ENCODE peak calls at places on chromosomes 12 and 14, in five cellular contexts. D is Peyer's patch, S is lower leg skin, V is fibroblast of pulmonary artery, W is K562. F is an unnamed sample.

GRCh38 chr14:32507029-32507984 is 178.2 kb downstream of the AKAP6 start:
- DNase-seq in D (no peak), S (no peak), V (peak; percentile 77), W (no peak), F (no peak)

GRCh38 chr14:54188036-54188666 is 208.7 kb upstream of the CDKN3 start:
- DNase-seq in D (no peak), S (no peak), V (no peak), W (no peak), F (no peak)

GRCh38 chr12:90085491-90086274 is 377.0 kb upstream of the ATP2B1 start:
- DNase-seq in D (no peak), S (no peak), V (no peak), W (no peak), F (no peak)

GRCh38 chr12:118271199-118271598 is 101.5 kb downstream of the TAOK3 start:
- DNase-seq in D (no peak), S (no peak), V (no peak), W (no peak), F (no peak)

GRCh38 chr12:3222306-3222705 is 145.1 kb downstream of the TSPAN9 start:
- DNase-seq in D (no peak), S (no peak), V (no peak), W (no peak), F (no peak)

GRCh38 chr12:103273645-103274044 is 222.1 kb downstream of the C12orf42 start:
- DNase-seq in D (no peak), S (no peak), V (no peak), W (no peak), F (no peak)

GRCh38 chr12:68587448-68587873 is 23.2 kb upstream of the RAP1B start:
- DNase-seq in D (peak; percentile 44), S (no peak), V (no peak), W (no peak), F (no peak)

GRCh38 chr12:1131811-1132224 is 140.8 kb downstream of the ERC1 start:
- DNase-seq in D (no peak), S (no peak), V (no peak), W (no peak), F (no peak)

GRCh38 chr14:23034498-23035302 is at the start of gene PSMB5:
- DNase-seq in D (peak; percentile 85), S (peak; percentile 96), V (peak; percentile 97), W (peak; percentile 85), F (peak; percentile 61)

GRCh38 chr12:19444097-19444496 is 4.8 kb downstream of the AEBP2 start:
- DNase-seq in D (no peak), S (no peak), V (no peak), W (no peak), F (no peak)

GRCh38 chr12:90954921-90955320 is at the start of gene CCER1:
- DNase-seq in D (no peak), S (no peak), V (no peak), W (no peak), F (no peak)

GRCh38 chr14:76947078-76947837 is 81.2 kb downstream of the IRF2BPL start:
- DNase-seq in D (peak; percentile 88), S (peak; percentile 97), V (peak; percentile 95), W (peak; percentile 64), F (peak; percentile 71)
- TF ChIP-seq CTCF in D (peak; percentile 71), S (no peak), V (peak; percentile 40), W (peak; percentile 54), F (peak; percentile 56)

DNA sequence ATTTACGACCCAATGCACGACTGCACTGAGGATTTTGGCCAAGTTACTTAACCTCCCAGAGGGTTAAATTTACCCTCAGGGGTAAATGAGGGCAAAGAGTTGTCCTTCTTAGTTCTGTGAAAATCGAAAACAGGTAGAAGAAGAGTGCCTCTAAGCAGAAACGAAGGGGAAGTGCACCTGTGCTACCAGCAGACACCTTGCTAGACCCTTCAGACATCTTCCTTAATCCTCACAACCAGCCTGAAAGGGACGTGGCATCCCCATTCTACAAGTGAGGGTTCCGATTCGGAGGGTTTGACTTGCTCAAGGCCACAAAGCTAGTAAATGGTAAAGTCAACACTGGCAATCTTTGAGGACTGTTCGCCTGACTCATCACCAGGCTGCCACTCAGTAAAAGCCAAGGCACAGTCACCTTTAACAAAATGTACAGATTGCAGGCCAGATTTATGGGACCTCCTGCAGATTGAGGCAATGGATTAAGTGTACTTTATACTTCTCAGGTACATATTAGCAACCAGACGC is 1.6 kb downstream of the GSG1 start:
- DNase-seq in D (no peak), S (no peak), V (no peak), W (no peak), F (no peak)
- H3K4me3 ChIP-seq in D (peak overlapping the region; percentile 60), S (no peak overlapping the region), V (peak overlapping the region; percentile 44), W (no peak overlapping the region), F (peak overlapping the region; percentile 63)

GRCh38 chr12:14614704-14615121 is 47.0 kb upstream of the PLBD1 start:
- DNase-seq in D (no peak), S (no peak), V (no peak), W (no peak), F (no peak)

GRCh38 chr12:14612250-14612649 is 44.6 kb upstream of the PLBD1 start:
- DNase-seq in D (no peak), S (no peak), V (no peak), W (no peak), F (no peak)

GRCh38 chr12:14613718-14614117 is 46.0 kb upstream of the PLBD1 start:
- DNase-seq in D (peak; percentile 62), S (no peak), V (no peak), W (no peak), F (no peak)

GRCh38 chr12:14611640-14612203 is 44.0 kb upstream of the PLBD1 start:
- DNase-seq in D (no peak), S (no peak), V (no peak), W (no peak), F (no peak)

GRCh38 chr12:14612895-14613294 is 45.2 kb upstream of the PLBD1 start:
- DNase-seq in D (no peak), S (no peak), V (no peak), W (no peak), F (no peak)
- TF ChIP-seq CTCF in D (no peak), S (no peak), V (no peak), W (no peak), F (no peak)

DNA sequence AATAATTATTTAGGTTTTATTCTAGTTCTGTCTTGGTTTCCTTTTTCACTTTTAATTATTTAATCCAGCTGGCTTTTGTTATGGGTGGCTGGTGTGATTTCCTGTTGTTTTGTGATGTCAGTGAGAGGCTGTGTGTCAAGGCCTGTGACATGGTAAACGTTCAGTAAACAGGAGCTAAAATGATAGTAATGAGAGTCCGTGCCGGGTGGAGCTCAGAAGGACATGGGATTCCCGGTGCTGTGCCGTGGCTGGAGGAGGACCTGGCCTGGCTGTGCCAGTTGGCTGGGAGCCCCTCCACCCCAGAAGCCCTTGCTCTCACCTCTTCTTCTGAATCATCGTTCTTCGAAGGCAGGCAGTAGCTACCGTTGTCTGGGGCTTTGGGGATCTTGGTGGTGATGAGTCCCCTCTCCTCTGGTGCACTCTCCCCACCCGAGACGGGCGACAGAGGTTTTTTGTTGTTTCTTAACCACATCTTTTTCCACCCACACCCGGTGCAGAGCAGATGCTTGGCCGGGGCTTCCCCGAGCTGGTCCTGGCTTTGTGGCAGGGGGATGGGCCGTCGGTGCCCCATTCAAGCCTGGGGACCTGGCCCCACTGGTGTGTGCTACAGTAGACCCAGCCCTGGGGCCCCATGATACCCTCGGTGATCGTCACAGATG is 29.1 kb downstream of the SH2B3 start:
- DNase-seq in D (peak; percentile 85), S (peak; percentile 90), V (peak; percentile 69), W (no peak), F (peak; percentile 79)
- H3K4me3 ChIP-seq in D (peak overlapping the region; percentile 30), S (no peak overlapping the region), V (peak overlapping the region; percentile 25), W (no peak overlapping the region), F (peak overlapping the region; percentile 33)